ENCODE peak calls at places on chromosomes 11 and 22, in four cellular contexts. Z, N, J and K are unnamed samples. For H3K36me3, the result is how much of the 10 kb centered on the place peaks cover.

GRCh38 chr22:45768490-45768889 is 96.9 kb downstream of the ATXN10 start:
- DNase-seq in J (no peak), Z (no peak), N (no peak), K (no peak)

GRCh38 chr11:70481625-70482528 is 83.5 kb downstream of the CTTN start:
- DNase-seq in N (no peak), J (peak), Z (no peak), K (no peak)

GRCh38 chr11:115699733-115700132 is 195.5 kb upstream of the CADM1 start:
- DNase-seq in N (no peak), J (no peak), Z (no peak), K (no peak)

GRCh38 chr11:116787786-116788486 is at the start of gene ZPR1:
- DNase-seq in N (peak), J (peak), Z (peak), K (peak)

GRCh38 chr11:62125881-62126280 is 2.1 kb downstream of the INCENP start:
- DNase-seq in N (peak), Z (no peak), J (no peak), K (no peak)

GRCh38 chr11:9506489-9507343 is 45.9 kb downstream of the ZNF143 start:
- DNase-seq in Z (peak), J (peak), N (peak), K (peak)

GRCh38 chr11:33634291-33634834 is 66.3 kb downstream of the C11orf91 start:
- DNase-seq in J (no peak), Z (no peak), N (no peak), K (no peak)

GRCh38 chr11:10307411-10308207 is 2.7 kb downstream of the ADM start:
- DNase-seq in N (peak), Z (peak), J (peak), K (peak)

GRCh38 chr11:65625628-65626342 is 10.2 kb downstream of the PCNX3 start:
- DNase-seq in J (peak), Z (peak), N (peak), K (no peak)

GRCh38 chr11:118233377-118233776 is 8.6 kb upstream of the JAML start:
- DNase-seq in J (no peak), N (no peak), Z (no peak), K (no peak)

GRCh38 chr11:64613648-64614047 is 22.6 kb downstream of the SLC22A12 start:
- DNase-seq in J (no peak), N (no peak), Z (no peak), K (no peak)

GRCh38 chr11:77209663-77210062 is 81.6 kb downstream of the MYO7A start:
- DNase-seq in J (no peak), Z (no peak), N (no peak), K (no peak)

GRCh38 chr11:71140206-71140919 is 112.0 kb downstream of the SHANK2 start:
- DNase-seq in J (no peak), N (no peak), Z (no peak), K (no peak)

GRCh38 chr22:46769191-46769675 is 6.8 kb downstream of the TBC1D22A start:
- DNase-seq in J (no peak), N (peak), Z (no peak), K (peak)
- TF ChIP-seq CTCF in J (no peak), N (no peak), Z (no peak), K (no peak)

GRCh38 chr22:25281675-25282345 is 62.4 kb downstream of the CRYBB2 start:
- DNase-seq in N (no peak), Z (no peak), J (no peak), K (no peak)

GRCh38 chr22:25282346-25282670 is 62.9 kb downstream of the CRYBB2 start:
- DNase-seq in N (no peak), J (no peak), Z (no peak), K (no peak)

DNA sequence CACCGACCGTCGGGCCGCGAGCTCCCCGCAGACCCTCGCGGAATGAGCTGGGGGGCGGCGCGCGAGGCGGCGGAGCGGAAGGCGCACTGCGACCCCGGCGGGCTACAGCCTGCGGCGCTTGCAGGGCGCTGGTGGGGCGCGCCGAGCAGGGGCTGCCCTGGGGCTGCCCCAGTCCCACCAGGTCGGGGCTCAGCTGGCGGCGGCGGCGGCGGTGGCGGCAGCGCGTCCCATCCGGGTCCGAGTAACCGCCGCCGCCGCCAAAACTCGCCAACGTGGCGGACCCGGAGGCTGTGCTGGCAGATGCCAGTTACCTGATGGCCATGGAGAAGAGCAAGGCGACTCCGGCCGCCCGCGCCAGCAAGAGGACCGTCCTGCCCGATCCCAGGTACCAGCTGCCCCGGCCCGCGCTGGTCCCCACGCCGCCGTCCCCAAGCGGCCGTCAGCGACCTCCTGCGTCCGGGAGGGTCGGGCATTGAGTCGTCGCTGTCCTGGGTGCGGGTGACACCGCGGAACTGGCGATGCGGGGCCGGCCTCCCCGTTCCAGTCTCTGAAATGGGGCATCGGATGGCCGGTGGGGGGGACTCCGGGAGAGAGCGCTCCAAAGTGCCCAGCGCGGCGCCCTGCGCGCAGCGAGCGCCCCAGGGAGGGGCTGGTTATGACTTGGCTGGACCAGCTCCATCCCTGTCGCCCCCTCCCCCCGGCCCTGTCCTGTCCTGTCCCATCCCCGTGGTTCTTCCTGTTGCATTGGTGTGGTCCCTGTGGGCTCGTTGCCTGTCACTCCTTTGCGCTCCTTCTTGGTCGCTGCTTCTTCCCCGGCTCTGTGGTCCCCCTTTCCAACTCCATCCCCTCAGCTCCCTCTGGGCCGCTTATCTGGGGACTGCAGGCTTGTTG is 63.5 kb downstream of the CRYBB2 start:
- DNase-seq in Z (no peak), N (no peak), J (no peak), K (peak)
- H3K4me3 ChIP-seq in Z (no peak), N (no peak), J (peak), K (no peak)

DNA sequence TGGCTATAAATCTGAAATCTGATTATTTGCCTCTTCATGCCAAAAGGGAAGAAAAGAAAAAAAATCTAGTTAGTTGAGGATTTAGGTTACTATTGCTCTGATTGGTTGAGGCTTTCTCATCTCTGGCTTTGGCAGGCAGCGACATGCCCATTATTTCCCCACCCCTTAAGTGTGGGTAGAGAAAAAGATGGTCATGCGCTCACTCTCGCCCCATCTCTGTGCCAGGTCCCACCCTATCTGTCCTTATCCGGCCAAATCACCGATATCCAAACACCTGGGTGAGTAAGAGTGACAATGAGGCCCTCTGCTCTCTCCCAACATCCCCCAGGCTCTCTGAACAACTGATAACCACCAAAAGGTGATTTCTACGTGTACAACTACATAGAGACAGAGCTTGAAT is 31.2 kb upstream of the SNX19 start:
- DNase-seq in J (no peak), Z (no peak), N (no peak), K (no peak)
- H3K36me3 ChIP-seq in J (under half), Z (under half), N (under half), K (under half)

GRCh38 chr11:3165152-3165705 is at the start of gene OSBPL5:
- DNase-seq in J (peak), N (peak), Z (peak), K (no peak)
- TF ChIP-seq CTCF in J (no peak), N (no peak), Z (no peak), K (no peak)